ENCODE peak calls at places on chromosomes 1 and 21, in five cellular contexts. F is MCF 10A, H is astrocyte of the cerebellum, A is choroid plexus epithelial cell, Z is dorsolateral prefrontal cortex. C is an unnamed sample.

GRCh38 chr1:211742889-211743529 is 67.6 kb upstream of the NEK2 start:
- DNase-seq in F (no peak), H (no peak), A (no peak), Z (no peak), C (no peak)

GRCh38 chr21:46116846-46117585 is 19.1 kb downstream of the COL6A2 start:
- DNase-seq in F (peak), H (no peak), A (no peak), Z (peak), C (no peak)

GRCh38 chr21:27363719-27364479 is 397.0 kb upstream of the ADAMTS5 start:
- DNase-seq in F (no peak), H (no peak), A (no peak), Z (no peak), C (no peak)

GRCh38 chr1:72117621-72118020 is 164.7 kb downstream of the NEGR1 start:
- DNase-seq in F (no peak), H (no peak), A (no peak), Z (no peak), C (no peak)

GRCh38 chr1:35833424-35833823 is 25.6 kb downstream of the AGO4 start:
- DNase-seq in F (no peak), H (no peak), A (no peak), Z (no peak), C (no peak)

GRCh38 chr1:91827094-91828006 is 58.6 kb downstream of the TGFBR3 start:
- DNase-seq in F (no peak), H (no peak), A (no peak), Z (no peak), C (no peak)

GRCh38 chr21:31556662-31557061 is 102.8 kb upstream of the SOD1 start:
- DNase-seq in F (no peak), H (no peak), A (no peak), Z (no peak), C (no peak)

GRCh38 chr21:45537111-45537745 is 5.0 kb downstream of the SLC19A1 start:
- DNase-seq in F (no peak), H (no peak), A (no peak), Z (peak), C (no peak)

GRCh38 chr1:30407862-30408580 is 315.4 kb downstream of the MATN1 start:
- DNase-seq in F (no peak), H (no peak), A (no peak), Z (peak), C (no peak)

GRCh38 chr1:100622037-100622436 is 84.1 kb downstream of the GPR88 start:
- DNase-seq in F (peak), H (peak), A (peak), Z (no peak), C (no peak)

GRCh38 chr1:205248793-205249601 is 21.3 kb downstream of the TMCC2 start:
- DNase-seq in F (peak), H (no peak), A (peak), Z (peak), C (no peak)

GRCh38 chr21:38054334-38054733 is 138.1 kb upstream of the KCNJ6 start:
- DNase-seq in F (no peak), H (no peak), A (no peak), Z (no peak), C (no peak)

GRCh38 chr21:45098867-45099266 is 24.5 kb downstream of the ADARB1 start:
- DNase-seq in F (peak), H (no peak), A (peak), Z (no peak), C (no peak)

GRCh38 chr1:117633423-117633822 is 27.6 kb downstream of the TENT5C start:
- DNase-seq in F (no peak), H (no peak), A (no peak), Z (no peak), C (no peak)

GRCh38 chr1:51558375-51558924 is 39.4 kb upstream of the EPS15 start:
- DNase-seq in F (peak), H (no peak), A (peak), Z (no peak), C (no peak)

GRCh38 chr1:155978973-155979429 is 654 bp upstream of the ARHGEF2 start:
- DNase-seq in F (peak), H (no peak), A (no peak), Z (no peak), C (no peak)

GRCh38 chr1:11132571-11133293 is 33.1 kb upstream of the EXOSC10 start:
- DNase-seq in F (no peak), H (no peak), A (no peak), Z (no peak), C (no peak)

GRCh38 chr1:56125316-56125715 is 454.0 kb downstream of the PLPP3 start:
- DNase-seq in F (peak), H (no peak), A (no peak), Z (no peak), C (no peak)

GRCh38 chr1:43300661-43301094 is at the start of gene TIE1:
- DNase-seq in F (no peak), H (no peak), A (no peak), Z (no peak), C (no peak)

GRCh38 chr1:66693856-66694255 is 58.4 kb upstream of the DYNLT5 start:
- DNase-seq in F (no peak), H (no peak), A (no peak), Z (no peak), C (no peak)

GRCh38 chr1:27109103-27109822 is 45.7 kb downstream of the SLC9A1 start:
- DNase-seq in F (peak), H (no peak), A (peak), Z (no peak), C (no peak)

GRCh38 chr1:228691926-228692325 is 43.4 kb upstream of the RHOU start:
- DNase-seq in F (peak), H (peak), A (peak), Z (no peak), C (no peak)

GRCh38 chr1:94926365-94926914 is 470 bp downstream of the CNN3 start:
- DNase-seq in F (peak), H (no peak), A (peak), Z (peak), C (peak)

GRCh38 chr1:19735419-19736127 is 64.1 kb downstream of the TMCO4 start:
- DNase-seq in F (peak), H (peak), A (peak), Z (peak), C (no peak)

GRCh38 chr1:235205687-235206086 is 44.6 kb upstream of the RBM34 start:
- DNase-seq in F (no peak), H (no peak), A (no peak), Z (no peak), C (no peak)

GRCh38 chr21:31446206-31446900 is 102.3 kb upstream of the TIAM1 start:
- DNase-seq in F (no peak), H (no peak), A (no peak), Z (no peak), C (no peak)

GRCh38 chr1:19190468-19190867 is 19.6 kb downstream of the UBR4 start:
- DNase-seq in F (no peak), H (no peak), A (no peak), Z (no peak), C (no peak)

GRCh38 chr21:37619464-37619974 is 252.9 kb downstream of the DYRK1A start:
- DNase-seq in F (peak), H (no peak), A (no peak), Z (no peak), C (no peak)

GRCh38 chr21:31517664-31518402 is 141.7 kb upstream of the SOD1 start:
- DNase-seq in F (no peak), H (no peak), A (no peak), Z (no peak), C (no peak)

GRCh38 chr1:185555743-185556142 is 178.4 kb upstream of the HMCN1 start:
- DNase-seq in F (no peak), H (no peak), A (no peak), Z (no peak), C (no peak)

GRCh38 chr1:185546029-185546428 is 188.2 kb upstream of the HMCN1 start:
- DNase-seq in F (no peak), H (no peak), A (no peak), Z (no peak), C (no peak)

GRCh38 chr1:185556551-185556950 is 177.6 kb upstream of the HMCN1 start:
- DNase-seq in F (no peak), H (no peak), A (no peak), Z (no peak), C (no peak)

DNA sequence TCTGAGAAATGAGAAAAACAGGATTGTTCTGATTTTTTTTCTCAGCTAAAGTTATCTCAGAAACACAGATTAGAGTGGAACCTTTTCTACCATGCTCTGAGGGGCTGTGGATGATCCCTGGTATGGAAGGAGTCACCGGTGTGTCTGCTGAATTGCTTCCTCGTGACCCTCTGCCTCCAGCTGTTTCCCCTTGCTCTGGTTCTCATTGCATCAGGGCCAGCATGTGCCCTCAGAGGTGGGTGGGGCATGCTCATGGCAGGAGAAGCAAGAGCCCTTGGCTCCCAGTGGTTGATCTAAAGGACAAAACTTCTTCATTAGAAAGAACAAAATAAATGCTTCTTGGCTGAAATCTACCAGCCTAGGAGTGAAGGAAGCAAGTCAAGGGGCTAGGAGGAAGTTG is 183.2 kb upstream of the HMCN1 start:
- DNase-seq in F (no peak), H (no peak), A (no peak), Z (no peak), C (no peak)
- TF ChIP-seq CTCF in F (no peak), H (no peak), A (no peak), Z (no peak), C (no peak)

GRCh38 chr1:85746777-85747176 is 38.5 kb upstream of the ZNHIT6 start:
- DNase-seq in F (no peak), H (no peak), A (no peak), Z (no peak), C (no peak)
- TF ChIP-seq CTCF in F (no peak), H (no peak), A (no peak), Z (no peak), C (no peak)

GRCh38 chr1:185998391-185998790 is 264.2 kb downstream of the HMCN1 start:
- DNase-seq in F (peak), H (no peak), A (no peak), Z (no peak), C (no peak)
- TF ChIP-seq CTCF in F (no peak), H (no peak), A (peak), Z (no peak), C (no peak)

DNA sequence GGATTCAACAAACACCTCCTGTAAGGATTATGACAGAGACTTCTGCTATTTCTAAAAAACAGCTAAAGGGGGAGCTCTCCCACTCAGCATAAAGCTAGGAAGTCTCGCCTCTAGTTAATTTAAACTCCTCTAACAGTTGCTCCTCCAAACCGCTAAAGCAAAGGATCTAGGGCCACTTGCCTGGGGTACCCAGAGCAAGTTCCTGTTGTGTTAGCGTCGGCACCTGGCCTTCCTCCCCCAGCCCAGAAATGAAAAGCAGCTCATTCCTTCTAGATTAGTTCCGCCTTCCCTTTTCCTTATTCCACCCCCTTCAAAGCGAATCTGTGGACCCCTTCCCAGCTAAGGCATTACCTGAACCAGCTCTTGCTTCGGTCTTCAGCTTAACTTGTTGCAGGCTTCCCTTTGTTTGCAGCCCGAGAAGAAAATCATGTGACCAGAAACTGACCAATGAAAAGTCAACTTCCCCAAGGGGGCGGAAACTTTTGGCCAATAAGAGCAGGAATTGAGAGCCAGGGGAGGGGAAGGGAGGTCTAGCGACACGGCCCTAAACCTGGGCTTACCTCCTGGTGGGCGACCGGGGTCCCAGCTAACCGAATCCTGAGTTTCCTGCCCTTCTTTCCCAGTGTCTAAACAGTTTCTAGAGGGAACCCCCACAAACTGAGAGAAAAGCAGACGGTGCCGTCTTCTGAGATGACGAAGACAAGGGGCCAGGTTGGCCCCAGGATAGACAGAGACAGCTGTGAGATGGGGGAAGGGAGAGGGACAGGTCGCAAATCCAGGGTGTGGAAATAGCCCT is at the start of gene PBXIP1:
- DNase-seq in F (peak), H (peak), A (peak), Z (peak), C (peak)
- TF ChIP-seq CTCF in F (peak), H (peak), A (peak), Z (peak), C (peak)

GRCh38 chr1:199545780-199546179 is 481.7 kb upstream of the NR5A2 start:
- DNase-seq in F (peak), H (no peak), A (peak), Z (no peak), C (no peak)
- TF ChIP-seq CTCF in F (peak), H (no peak), A (peak), Z (no peak), C (no peak)

DNA sequence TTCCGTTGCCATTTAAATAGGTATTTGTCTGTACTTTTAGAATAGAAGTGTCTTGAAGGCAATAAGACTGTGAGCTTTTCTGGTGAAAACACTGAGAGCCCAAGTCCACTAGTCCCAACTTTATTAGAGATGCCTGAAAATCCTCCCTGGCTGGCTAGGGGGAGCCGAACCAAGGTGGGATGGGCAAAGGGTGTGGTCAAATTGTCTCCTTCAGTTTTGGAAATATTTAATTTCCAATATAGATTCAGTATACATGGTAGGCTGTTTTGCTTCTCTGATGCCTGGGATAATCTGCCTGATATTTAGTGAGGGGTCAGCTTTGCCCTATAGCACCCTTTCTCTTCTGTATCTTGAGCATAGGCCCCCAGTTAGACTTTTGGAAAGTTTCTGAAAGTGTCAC is 3.5 kb downstream of the ROR1 start:
- DNase-seq in F (no peak), H (no peak), A (no peak), Z (no peak), C (no peak)
- TF ChIP-seq CTCF in F (no peak), H (peak), A (peak), Z (no peak), C (no peak)

GRCh38 chr1:84436907-84437667 is 38.8 kb downstream of the DNASE2B start:
- DNase-seq in F (no peak), H (no peak), A (no peak), Z (no peak), C (no peak)

DNA sequence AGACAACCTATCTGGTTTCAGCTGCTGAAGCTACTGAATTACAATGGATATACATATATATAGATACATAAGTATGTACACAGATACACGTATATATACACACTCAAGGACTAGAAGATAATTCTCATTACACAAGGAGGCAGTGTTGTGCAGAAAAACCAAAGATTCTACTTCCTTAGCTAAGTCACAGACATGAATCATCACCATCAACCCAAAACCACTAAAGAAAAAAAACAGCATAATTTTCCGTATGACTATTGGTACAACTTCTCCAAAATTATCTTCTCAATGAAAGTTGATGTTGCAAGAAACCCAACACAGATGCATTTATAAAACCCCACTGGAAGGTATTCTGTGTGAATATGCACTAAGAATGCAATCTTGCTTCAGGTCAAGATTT is 36.8 kb upstream of the RPF1 start:
- DNase-seq in F (peak), H (peak), A (peak), Z (no peak), C (no peak)
- TF ChIP-seq CTCF in F (peak), H (peak), A (peak), Z (peak), C (peak)

GRCh38 chr1:110462964-110463363 is 12.0 kb downstream of the PROK1 start:
- DNase-seq in F (no peak), H (no peak), A (no peak), Z (no peak), C (no peak)
- TF ChIP-seq CTCF in F (no peak), H (no peak), A (peak), Z (no peak), C (no peak)

GRCh38 chr21:16454371-16454770 is 724.6 kb downstream of the USP25 start:
- DNase-seq in F (peak), H (no peak), A (peak), Z (no peak), C (no peak)
- TF ChIP-seq CTCF in F (peak), H (peak), A (peak), Z (peak), C (peak)

C was measured in neural crest cell.